ENCODE peak calls at places on chromosomes 5 and 9, in five cellular contexts. C is activated naive CD8-positive, alpha-beta T cell treated with anti-CD3 and anti-CD28 coated beads for 36 hours; T is choroid plexus epithelial cell; J is PC-9; E is cardiac fibroblast. Q is an unnamed sample.

GRCh38 chr5:16754621-16755020 is 137.8 kb upstream of the RETREG1 start:
- DNase-seq in J (no peak), C (no peak), E (peak; percentile 27), T (no peak), Q (peak; percentile 44)

GRCh38 chr9:77429928-77430327 is 218.2 kb downstream of the GNA14 start:
- DNase-seq in E (no peak), J (no peak), C (no peak), T (no peak), Q (no peak)

GRCh38 chr9:76756273-76756650 is 8.0 kb upstream of the PCA3 start:
- DNase-seq in E (peak; percentile 46), T (peak; percentile 30), C (no peak), J (no peak), Q (peak; percentile 36)

GRCh38 chr5:10301842-10302610 is 5.7 kb downstream of the CMBL start:
- DNase-seq in E (no peak), C (no peak), J (peak; percentile 75), T (no peak), Q (no peak)

GRCh38 chr5:152170350-152170749 is 234.7 kb downstream of the NMUR2 start:
- DNase-seq in T (no peak), C (no peak), E (no peak), J (no peak), Q (peak; percentile 53)

GRCh38 chr5:111394580-111394979 is 117.8 kb downstream of the STARD4 start:
- DNase-seq in E (peak; percentile 75), C (no peak), J (no peak), T (peak; percentile 54), Q (no peak)

GRCh38 chr5:172140120-172140519 is 47.9 kb downstream of the STK10 start:
- DNase-seq in E (no peak), C (no peak), J (no peak), T (no peak), Q (no peak)

GRCh38 chr5:72848474-72849428 is 32.3 kb downstream of the TNPO1 start:
- DNase-seq in T (peak; percentile 44), J (no peak), E (no peak), C (peak; percentile 60), Q (peak; percentile 79)

GRCh38 chr9:138060365-138060764 is 182.8 kb downstream of the CACNA1B start:
- DNase-seq in T (no peak), J (no peak), E (no peak), C (no peak), Q (no peak)

GRCh38 chr9:136339173-136339957 is 12.0 kb downstream of the GPSM1 start:
- DNase-seq in J (peak; percentile 56), E (peak; percentile 61), T (peak; percentile 74), C (peak; percentile 31), Q (peak; percentile 84)

GRCh38 chr5:134736173-134736812 is 2.1 kb upstream of the CAMLG start:
- DNase-seq in E (no peak), T (no peak), C (no peak), J (no peak), Q (no peak)

GRCh38 chr9:122394265-122395242 is 23.7 kb downstream of the PTGS1 start:
- DNase-seq in C (no peak), J (no peak), T (peak; percentile 46), E (peak; percentile 83), Q (no peak)

GRCh38 chr5:78429332-78429849 is 69.0 kb downstream of the SCAMP1 start:
- DNase-seq in J (no peak), E (no peak), T (peak; percentile 17), C (no peak), Q (no peak)

GRCh38 chr9:96100385-96100978 is 201.5 kb downstream of the HSD17B3 start:
- DNase-seq in J (no peak), C (no peak), E (no peak), T (peak; percentile 8), Q (no peak)

GRCh38 chr5:14818931-14819790 is 52.4 kb downstream of the ANKH start:
- DNase-seq in J (no peak), E (peak; percentile 37), C (no peak), T (peak; percentile 27), Q (no peak)

GRCh38 chr5:72835633-72836032 is 19.2 kb downstream of the TNPO1 start:
- DNase-seq in C (no peak), J (no peak), E (no peak), T (no peak), Q (no peak)